ENCODE peak calls at places on chromosome 12, in nine cellular contexts. T is GM18507; D is activated CD8-positive, alpha-beta memory T cell treated with anti-CD3 and anti-CD28 coated beads for 24 hours; R is activated effector memory CD4-positive, alpha-beta T cell treated with Interleukin-2 at 50 U/mL for 16 hours; M is non-pigmented ciliary epithelial cell; W is stimulated activated CD4-positive, alpha-beta T cell treated with anti-CD3 and anti-CD28 coated beads, Interleukin-4, amount 100 ng/mL, for 4 hours; Q is spleen; L is HS-5; S is fibroblast of the conjunctiva. N is an unnamed sample.

GRCh38 chr12:128976120-128976519 is 122.8 kb downstream of the GLT1D1 start:
- DNase-seq in W (no peak), M (no peak), R (no peak), D (peak), Q (no peak), S (no peak), T (no peak), L (no peak), N (no peak)

GRCh38 chr12:96091833-96092232 is 56.4 kb upstream of the LTA4H start:
- DNase-seq in T (no peak), L (no peak), D (no peak), R (no peak), S (no peak), W (no peak), M (no peak), Q (no peak), N (no peak)

GRCh38 chr12:95820096-95820703 is 29.6 kb upstream of the NTN4 start:
- DNase-seq in W (no peak), Q (no peak), T (no peak), M (no peak), R (no peak), D (no peak), L (peak), S (no peak), N (no peak)

GRCh38 chr12:47085815-47086252 is 6.1 kb upstream of the AMIGO2 start:
- DNase-seq in Q (no peak), T (no peak), M (no peak), L (no peak), S (no peak), R (peak), D (no peak), W (peak), N (no peak)

GRCh38 chr12:95202691-95203476 is 14.4 kb downstream of the FGD6 start:
- DNase-seq in W (no peak), T (no peak), M (no peak), L (no peak), D (no peak), S (no peak), Q (no peak), R (no peak), N (no peak)

GRCh38 chr12:110590806-110591326 is 7.7 kb upstream of the PPTC7 start:
- DNase-seq in R (no peak), T (peak), S (peak), D (no peak), Q (no peak), L (no peak), M (no peak), W (no peak), N (no peak)

GRCh38 chr12:4943067-4943937 is 33.6 kb downstream of the KCNA1 start:
- DNase-seq in T (peak), W (no peak), L (no peak), Q (no peak), R (no peak), D (no peak), M (no peak), S (no peak), N (no peak)

GRCh38 chr12:53754633-53755261 is 3.0 kb upstream of the CISTR start:
- DNase-seq in R (no peak), T (no peak), M (no peak), L (no peak), Q (no peak), W (no peak), S (no peak), D (no peak), N (no peak)

GRCh38 chr12:67794151-67794550 is 145.6 kb downstream of the DYRK2 start:
- DNase-seq in L (peak), D (no peak), R (no peak), T (no peak), Q (no peak), S (peak), M (no peak), W (no peak), N (no peak)

GRCh38 chr12:57119294-57119693 is 8.1 kb upstream of the STAT6 start:
- DNase-seq in M (no peak), R (no peak), W (no peak), D (no peak), L (no peak), S (no peak), Q (peak), T (no peak), N (no peak)

GRCh38 chr12:131005161-131006035 is 51.7 kb downstream of the ADGRD1 start:
- DNase-seq in L (no peak), Q (peak), S (no peak), W (no peak), R (no peak), D (no peak), T (no peak), M (no peak), N (no peak)

GRCh38 chr12:3604750-3605638 is 114.0 kb downstream of the PRMT8 start:
- DNase-seq in L (no peak), T (no peak), W (no peak), R (no peak), S (no peak), Q (peak), D (no peak), M (no peak), N (no peak)

GRCh38 chr12:52506858-52507715 is 13.1 kb downstream of the KRT5 start:
- DNase-seq in L (no peak), D (no peak), Q (no peak), M (peak), W (no peak), S (no peak), R (no peak), T (no peak), N (no peak)

GRCh38 chr12:104951759-104952509 is 6.2 kb downstream of the SLC41A2 start:
- DNase-seq in Q (no peak), M (no peak), S (no peak), W (no peak), R (no peak), L (no peak), T (no peak), D (no peak), N (no peak)